ENCODE peak calls at places on chromosomes 16 and 17, in five cellular contexts. G is activated CD4-positive, CD25-positive, alpha-beta regulatory T cell treated with anti-CD3 and anti-CD28 coated beads, Interleukin-2, amount 50 U/mL, for 16 hours; N is stimulated activated CD4-positive, alpha-beta T cell treated with anti-CD3 and anti-CD28 coated beads, Interleukin-1b, Interleukin-23, amount 100 ng/mL, for 24 hours; Z is NCI-H146; L is body of pancreas. C is an unnamed sample.

GRCh38 chr17:46175891-46176290 is 17.3 kb downstream of the KANSL1 start:
- DNase-seq in L (no peak), G (no peak), Z (no peak), N (no peak), C (no peak)

GRCh38 chr17:77470800-77471733 is 330.3 kb downstream of the SEC14L1 start:
- DNase-seq in G (no peak), N (no peak), L (no peak), Z (no peak), C (no peak)

GRCh38 chr17:57972151-57972550 is 15.9 kb downstream of the VEZF1 start:
- DNase-seq in G (no peak), N (no peak), L (no peak), Z (no peak), C (no peak)

GRCh38 chr16:79099701-79100100 is 500.8 kb downstream of the MAF start:
- DNase-seq in G (no peak), Z (no peak), L (no peak), N (no peak), C (no peak)

GRCh38 chr16:17149904-17150483 is 320.8 kb downstream of the XYLT1 start:
- DNase-seq in Z (no peak), N (no peak), G (no peak), L (no peak), C (no peak)

GRCh38 chr17:33531311-33531710 is 238.2 kb upstream of the ASIC2 start:
- DNase-seq in G (no peak), N (no peak), L (no peak), Z (no peak), C (no peak)

GRCh38 chr16:9077001-9077809 is 14.2 kb upstream of the HAPSTR1 start:
- DNase-seq in G (no peak), L (no peak), Z (no peak), N (no peak), C (no peak)

GRCh38 chr17:83097831-83098230 is 18.4 kb downstream of the METRNL start:
- DNase-seq in G (no peak), N (no peak), L (no peak), Z (no peak), C (no peak)

GRCh38 chr17:41538565-41538991 is 10.5 kb upstream of the KRT19 start:
- DNase-seq in N (no peak), G (no peak), Z (peak; percentile 12), L (no peak), C (no peak)

GRCh38 chr17:2101448-2102257 is 46.8 kb downstream of the HIC1 start:
- DNase-seq in G (no peak), L (peak; percentile 76), Z (no peak), N (peak; percentile 42), C (peak; percentile 15)

GRCh38 chr17:50541916-50542688 is 4.9 kb upstream of the SPATA20 start:
- DNase-seq in N (peak; percentile 81), Z (peak; percentile 80), G (peak; percentile 67), L (peak; percentile 90), C (peak; percentile 81)

GRCh38 chr17:14051692-14052091 is 17.6 kb upstream of the COX10 start:
- DNase-seq in N (no peak), Z (no peak), G (no peak), L (no peak), C (no peak)

GRCh38 chr17:36742267-36743000 is 141.1 kb downstream of the MRM1 start:
- DNase-seq in Z (peak; percentile 69), L (no peak), G (no peak), N (no peak), C (no peak)

GRCh38 chr16:979859-980594 is 1.5 kb upstream of the SOX8 start:
- DNase-seq in N (no peak), G (no peak), L (no peak), Z (no peak), C (no peak)

GRCh38 chr17:61400058-61400785 is 579 bp downstream of the TBX2 start:
- DNase-seq in L (no peak), G (no peak), N (no peak), Z (peak; percentile 42), C (no peak)

GRCh38 chr16:10511829-10512228 is 68.6 kb downstream of the EMP2 start:
- DNase-seq in Z (no peak), L (no peak), G (no peak), N (peak; percentile 9), C (no peak)

GRCh38 chr16:68784226-68784625 is 47.1 kb downstream of the CDH1 start:
- DNase-seq in L (no peak), N (no peak), G (no peak), Z (no peak), C (no peak)

GRCh38 chr16:87556941-87557459 is 45.3 kb upstream of the JPH3 start:
- DNase-seq in L (no peak), Z (no peak), N (no peak), G (no peak), C (no peak)

GRCh38 chr17:16304832-16305231 is 48.4 kb downstream of the CENPV start:
- DNase-seq in L (no peak), G (no peak), Z (peak; percentile 12), N (no peak), C (no peak)

GRCh38 chr17:44038604-44039007 is 23.8 kb upstream of the TMEM101 start:
- DNase-seq in Z (no peak), G (no peak), L (no peak), N (no peak), C (no peak)

GRCh38 chr16:81601601-81602251 is 157.1 kb downstream of the CMIP start:
- DNase-seq in N (no peak), G (no peak), L (no peak), Z (no peak), C (no peak)

GRCh38 chr17:2598166-2598565 is 4.7 kb downstream of the PAFAH1B1 start:
- DNase-seq in L (no peak), N (no peak), G (no peak), Z (no peak), C (no peak)

GRCh38 chr16:84153660-84154214 is 8.6 kb downstream of the DNAAF1 start:
- DNase-seq in L (no peak), G (no peak), N (no peak), Z (no peak), C (no peak)

GRCh38 chr16:85554791-85555548 is 58.2 kb upstream of the GSE1 start:
- DNase-seq in L (peak; percentile 71), Z (peak; percentile 30), N (peak; percentile 66), G (peak; percentile 10), C (peak; percentile 26)

GRCh38 chr17:8275421-8276290 is 12.8 kb upstream of the RANGRF start:
- DNase-seq in Z (no peak), L (no peak), G (no peak), N (no peak), C (no peak)

GRCh38 chr16:28064150-28064549 is 636 bp upstream of the GSG1L start:
- DNase-seq in L (no peak), G (no peak), Z (no peak), N (no peak), C (no peak)